ENCODE peak calls at places on chromosomes 4 and X, in six cellular contexts. G is mammary epithelial cell, J is GM12878, I is endodermal cell, T is esophagus squamous epithelium, A is small intestine. Y is an unnamed sample. For H3K4me1, the result is how much of the 10 kb centered on the place peaks cover.

GRCh38 chrX:119236599-119237525 is 777 bp downstream of the PGRMC1 start:
- DNase-seq in G (peak), J (no peak), I (peak), T (no peak), A (peak), Y (peak)

GRCh38 chr4:6641164-6641970 is 882 bp downstream of the MRFAP1 start:
- DNase-seq in G (peak), J (no peak), I (peak), T (no peak), A (peak), Y (peak)

GRCh38 chr4:165324203-165324917 is 3.1 kb upstream of the MSMO1 start:
- DNase-seq in G (no peak), J (no peak), I (no peak), T (no peak), A (no peak), Y (no peak)

GRCh38 chr4:122666527-122667245 is 45.8 kb upstream of the IL21 start:
- DNase-seq in G (peak), J (no peak), I (no peak), T (no peak), A (no peak), Y (no peak)

GRCh38 chrX:10014462-10015373 is 47.6 kb downstream of the CLDN34 start:
- DNase-seq in G (peak), J (no peak), I (peak), T (peak), A (peak), Y (peak)

GRCh38 chr4:73831569-73831968 is 4.9 kb upstream of the CXCL6 start:
- DNase-seq in G (no peak), J (no peak), I (no peak), T (no peak), A (no peak), Y (no peak)

GRCh38 chrX:153299855-153300254 is 21.7 kb downstream of the PNMA6F start:
- DNase-seq in G (no peak), J (no peak), I (no peak), T (no peak), A (no peak), Y (no peak)

GRCh38 chrX:135168533-135168932 is 2.7 kb downstream of the CT55 start:
- DNase-seq in G (no peak), J (no peak), I (no peak), T (no peak), A (no peak), Y (no peak)

GRCh38 chr4:84529169-84529751 is 30.2 kb upstream of the NKX6-1 start:
- DNase-seq in G (no peak), J (no peak), I (no peak), T (no peak), A (peak), Y (no peak)

GRCh38 chr4:25862411-25863346 is at the start of gene SEL1L3:
- DNase-seq in G (no peak), J (no peak), I (peak), T (no peak), A (peak), Y (no peak)

GRCh38 chr4:54961357-54961975 is 163.9 kb downstream of the KDR start:
- DNase-seq in G (peak), J (no peak), I (no peak), T (no peak), A (no peak), Y (no peak)

GRCh38 chr4:38077791-38078489 is 117.7 kb downstream of the PTTG2 start:
- DNase-seq in G (no peak), J (no peak), I (no peak), T (no peak), A (no peak), Y (no peak)

GRCh38 chr4:38082424-38083374 is 122.5 kb downstream of the PTTG2 start:
- DNase-seq in G (no peak), J (no peak), I (no peak), T (no peak), A (no peak), Y (no peak)

GRCh38 chr4:38080575-38080974 is 120.4 kb downstream of the PTTG2 start:
- DNase-seq in G (no peak), J (no peak), I (no peak), T (no peak), A (no peak), Y (no peak)

GRCh38 chr4:38078590-38079381 is 118.6 kb downstream of the PTTG2 start:
- DNase-seq in G (peak), J (no peak), I (no peak), T (no peak), A (peak), Y (no peak)

GRCh38 chr4:38080061-38080531 is 119.9 kb downstream of the PTTG2 start:
- DNase-seq in G (no peak), J (no peak), I (no peak), T (no peak), A (no peak), Y (no peak)
- H3K4me1 ChIP-seq in G (under half), J (under half), I (under half), T (under half), A (under half), Y (under half)

GRCh38 chr4:2797188-2797544 is 4.3 kb downstream of the SH3BP2 start:
- DNase-seq in G (no peak), J (no peak), I (no peak), T (no peak), A (no peak), Y (peak)

GRCh38 chr4:2799444-2799911 is 6.6 kb downstream of the SH3BP2 start:
- DNase-seq in G (no peak), J (no peak), I (no peak), T (no peak), A (no peak), Y (peak)

GRCh38 chr4:2799971-2800690 is 7.2 kb downstream of the SH3BP2 start:
- DNase-seq in G (no peak), J (no peak), I (no peak), T (no peak), A (no peak), Y (peak)

GRCh38 chr4:2797545-2798305 is 4.8 kb downstream of the SH3BP2 start:
- DNase-seq in G (no peak), J (no peak), I (no peak), T (no peak), A (peak), Y (peak)

DNA sequence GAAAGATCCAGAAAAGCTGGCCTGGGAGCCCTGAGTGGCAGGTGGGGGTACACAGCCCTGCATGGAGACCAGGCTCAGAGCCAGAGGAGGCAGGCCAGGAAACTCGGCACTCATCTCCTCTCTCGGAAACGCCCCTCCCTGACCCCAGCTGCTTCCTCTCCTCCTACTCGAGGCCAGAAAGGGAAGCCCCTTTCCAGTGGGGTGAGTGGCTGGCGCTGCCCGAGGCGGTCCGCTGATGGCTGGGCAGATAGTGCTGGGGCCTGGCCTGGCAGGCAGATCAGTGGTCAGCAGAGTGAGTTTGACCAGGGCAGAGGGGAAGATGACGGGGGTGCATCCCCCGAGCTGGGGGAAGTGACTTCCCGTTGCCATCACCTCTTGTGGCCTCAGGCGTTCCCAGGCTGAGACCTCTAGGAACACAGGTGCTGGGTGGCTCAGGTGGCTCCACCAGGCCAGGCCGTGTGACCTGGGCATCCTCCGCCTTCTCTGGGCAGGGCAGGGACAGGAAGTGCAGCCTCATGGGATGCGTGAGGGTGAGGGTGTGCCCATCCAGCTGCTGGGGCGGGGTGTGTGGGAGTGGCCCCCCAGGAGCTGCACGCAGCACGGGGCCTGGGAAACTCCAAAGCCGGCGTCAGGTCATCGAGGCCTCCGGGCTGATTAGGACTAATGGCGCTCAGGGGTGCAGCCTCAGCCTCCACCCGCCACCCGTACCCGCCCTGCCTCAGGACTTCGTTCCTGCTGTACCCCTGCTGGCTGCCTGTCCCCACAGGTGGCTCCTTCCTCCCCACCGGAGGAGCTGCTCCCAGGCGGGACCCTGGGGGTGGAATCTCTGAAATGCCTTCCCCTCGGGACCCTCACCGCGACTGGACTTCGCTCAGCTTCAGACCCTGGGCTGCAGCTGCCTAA is 5.8 kb downstream of the SH3BP2 start:
- DNase-seq in G (no peak), J (no peak), I (no peak), T (no peak), A (peak), Y (peak)
- H3K4me1 ChIP-seq in G (under half), J (half or more), I (under half), T (half or more), A (under half), Y (under half)

GRCh38 chr4:184463158-184463557 is 11.2 kb downstream of the IRF2 start:
- DNase-seq in G (no peak), J (no peak), I (no peak), T (no peak), A (no peak), Y (no peak)
- H3K4me1 ChIP-seq in G (under half), J (under half), I (under half), T (under half), A (under half), Y (under half)

DNA sequence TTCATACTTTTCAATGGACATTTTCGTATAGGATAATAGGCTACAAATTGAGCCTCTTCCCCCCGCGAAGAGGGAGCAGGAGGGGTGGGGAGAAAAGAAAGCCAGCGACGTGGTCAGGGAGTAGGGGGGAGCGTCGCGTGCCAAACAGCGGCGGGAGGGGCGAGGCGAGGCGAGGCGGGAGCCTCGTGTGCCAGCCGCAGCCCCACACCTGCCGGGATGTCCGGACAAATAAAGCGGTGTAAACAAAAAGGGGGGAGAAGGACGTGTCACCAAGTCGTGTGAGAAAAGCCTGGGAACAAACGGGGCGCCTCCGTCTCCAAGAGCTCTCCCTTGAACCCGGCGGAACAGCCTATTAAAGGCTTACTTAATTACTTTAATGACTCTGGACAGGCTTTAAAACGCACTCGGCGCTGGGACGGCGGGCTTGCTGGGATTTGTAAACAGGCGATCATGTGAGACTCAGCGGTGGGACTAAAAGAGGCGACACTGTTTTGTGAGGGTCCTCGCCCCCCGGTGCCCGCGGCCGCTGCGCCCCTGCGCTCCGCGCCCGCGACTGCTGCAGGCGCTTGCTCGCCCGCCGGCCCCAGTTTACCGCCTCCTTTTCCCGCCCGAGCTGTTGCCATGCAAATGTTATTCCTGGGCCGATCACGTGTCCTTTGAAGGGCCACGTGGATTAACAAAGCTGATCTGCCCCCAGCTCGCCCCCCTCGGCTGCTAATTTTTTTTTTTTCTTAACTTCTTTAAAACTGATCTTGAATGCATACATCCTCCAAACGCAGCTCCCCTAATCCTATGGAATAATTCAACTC is at the start of gene HELT:
- DNase-seq in G (peak), J (no peak), I (peak), T (no peak), A (no peak), Y (no peak)
- H3K4me1 ChIP-seq in G (under half), J (under half), I (under half), T (under half), A (under half), Y (under half)

GRCh38 chr4:31239886-31240285 is 519.7 kb downstream of the PCDH7 start:
- DNase-seq in G (no peak), J (no peak), I (no peak), T (no peak), A (no peak), Y (no peak)

GRCh38 chr4:31235961-31236360 is 515.8 kb downstream of the PCDH7 start:
- DNase-seq in G (no peak), J (no peak), I (no peak), T (no peak), A (no peak), Y (no peak)

GRCh38 chr4:31234494-31234893 is 514.3 kb downstream of the PCDH7 start:
- DNase-seq in G (peak), J (peak), I (peak), T (no peak), A (no peak), Y (no peak)

GRCh38 chr4:31237242-31237641 is 517.1 kb downstream of the PCDH7 start:
- DNase-seq in G (peak), J (no peak), I (no peak), T (no peak), A (no peak), Y (no peak)

GRCh38 chr4:31236635-31237173 is 516.5 kb downstream of the PCDH7 start:
- DNase-seq in G (no peak), J (no peak), I (no peak), T (no peak), A (no peak), Y (no peak)
- H3K4me1 ChIP-seq in G (under half), J (under half), I (under half), T (under half), A (under half), Y (under half)

GRCh38 chr4:925171-925570 is 6.9 kb downstream of the GAK start:
- DNase-seq in G (no peak), J (no peak), I (peak), T (no peak), A (no peak), Y (no peak)
- H3K4me1 ChIP-seq in G (under half), J (under half), I (under half), T (under half), A (under half), Y (under half)

DNA sequence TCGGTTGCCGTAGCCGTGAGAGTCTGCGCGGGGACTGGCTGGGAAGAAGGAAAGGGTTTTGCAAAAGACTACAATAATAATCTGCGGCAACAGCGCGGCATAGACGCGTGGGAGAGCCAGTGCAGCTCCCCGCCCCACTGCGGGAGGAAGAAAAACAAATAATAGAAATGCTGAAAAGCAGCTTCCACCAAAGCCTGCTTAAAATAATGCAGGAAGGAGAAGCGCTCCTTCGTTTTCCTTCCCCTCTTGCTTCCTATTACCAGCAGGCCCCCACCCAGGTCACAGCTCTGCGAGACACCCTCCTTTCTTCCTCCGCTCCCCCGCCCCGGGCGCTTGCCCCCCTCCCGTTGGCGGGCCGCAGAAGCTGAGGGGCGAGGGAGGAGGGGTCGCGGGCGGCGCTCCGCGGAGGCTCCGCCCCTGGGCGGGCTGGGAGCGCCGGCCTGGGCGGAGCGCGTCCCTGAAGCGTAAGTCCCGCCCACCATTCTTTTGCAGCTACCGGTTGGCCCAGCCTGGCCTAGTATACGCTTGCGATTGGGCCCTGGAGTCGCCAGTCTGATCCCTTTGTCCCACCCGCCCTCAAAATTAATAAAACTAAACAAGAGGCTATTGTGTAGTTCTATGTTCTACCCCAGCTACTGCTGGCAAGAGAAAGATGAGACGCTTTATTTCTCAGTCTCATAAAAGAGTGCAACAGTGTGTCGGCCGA is 636 bp upstream of the AMOT start:
- DNase-seq in G (peak), J (no peak), I (peak), T (peak), A (peak), Y (peak)
- H3K4me1 ChIP-seq in G (under half), J (under half), I (under half), T (under half), A (under half), Y (under half)

GRCh38 chr4:37671072-37671471 is 15.1 kb downstream of the RELL1 start:
- DNase-seq in G (no peak), J (no peak), I (no peak), T (no peak), A (no peak), Y (no peak)
- H3K4me1 ChIP-seq in G (under half), J (under half), I (under half), T (under half), A (under half), Y (under half)

DNA sequence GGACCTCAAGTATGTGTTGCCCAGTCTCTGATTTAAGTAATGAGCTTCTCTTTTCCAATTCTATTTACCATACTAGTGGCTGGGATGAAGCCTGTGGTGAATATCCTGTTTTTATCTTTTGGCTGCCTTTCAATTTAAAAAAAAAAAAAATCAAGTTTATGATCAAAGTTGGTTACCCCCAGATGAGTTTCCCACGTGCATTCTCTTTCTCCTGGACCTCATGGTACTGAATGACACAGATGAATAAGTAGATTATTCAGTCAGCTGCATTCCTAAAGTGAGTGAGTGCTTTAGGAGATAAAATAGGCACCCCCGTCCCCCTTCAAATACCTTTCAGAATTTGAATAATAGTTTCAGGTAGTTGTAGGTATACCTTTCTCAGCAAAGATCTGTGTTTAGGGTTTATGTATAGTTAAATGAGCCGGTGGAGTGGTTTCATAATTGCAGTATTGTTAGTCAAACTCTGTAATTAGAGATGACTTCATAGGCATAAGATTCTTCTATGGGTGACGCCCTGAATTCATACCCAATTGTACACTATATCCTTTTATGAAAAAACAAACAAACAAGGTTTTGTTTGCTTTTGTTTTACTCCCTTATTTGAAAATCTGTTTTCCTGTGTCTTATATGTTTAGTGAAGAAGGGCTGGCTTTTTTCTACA is 41.9 kb downstream of the PLS3 start:
- DNase-seq in G (no peak), J (no peak), I (no peak), T (no peak), A (no peak), Y (no peak)
- H3K4me1 ChIP-seq in G (under half), J (under half), I (under half), T (under half), A (under half), Y (under half)